ENCODE peak calls at places on chromosomes 1 and 21, in eight cellular contexts. I is brain microvascular endothelial cell, O is pancreas, H is GM23338, L is fibroblast of mammary gland, F is colonic mucosa, B is dorsolateral prefrontal cortex, Z is fibroblast of the aortic adventitia. T is an unnamed sample.

GRCh38 chr1:221620437-221621384 is 121.2 kb downstream of the DUSP10 start:
- DNase-seq in L (peak), Z (peak), O (no peak), I (no peak), H (no peak), B (no peak), F (no peak), T (peak)

GRCh38 chr1:2392071-2392442 is 416 bp downstream of the RER1 start:
- DNase-seq in F (peak), Z (no peak), H (no peak), B (no peak), I (no peak), L (no peak), O (peak), T (no peak)

GRCh38 chr1:202835548-202836072 is 24.9 kb downstream of the PCAT6 start:
- DNase-seq in B (no peak), Z (no peak), I (no peak), H (no peak), L (peak), F (no peak), O (no peak), T (no peak)

GRCh38 chr1:24199291-24199900 is 12.3 kb upstream of the IFNLR1 start:
- DNase-seq in H (peak), L (peak), Z (peak), F (peak), I (peak), O (peak), B (peak), T (peak)

GRCh38 chr1:21072721-21073120 is 104.0 kb downstream of the EIF4G3 start:
- DNase-seq in F (no peak), O (no peak), Z (peak), B (no peak), L (peak), I (peak), H (no peak), T (peak)

GRCh38 chr1:82464362-82464931 is 663.7 kb downstream of the ADGRL2 start:
- DNase-seq in O (peak), I (peak), H (peak), L (peak), Z (peak), B (no peak), F (peak), T (no peak)

GRCh38 chr21:29092102-29092959 is 18.9 kb upstream of the CCT8 start:
- DNase-seq in Z (peak), L (peak), O (no peak), I (peak), F (no peak), H (no peak), B (no peak), T (peak)

GRCh38 chr1:214648776-214649175 is 45.8 kb downstream of the CENPF start:
- DNase-seq in L (no peak), O (no peak), Z (no peak), H (no peak), F (no peak), B (no peak), I (no peak), T (no peak)

GRCh38 chr1:86779308-86780191 is 75.2 kb downstream of the SH3GLB1 start:
- DNase-seq in L (peak), F (peak), I (peak), Z (peak), H (no peak), O (no peak), B (no peak), T (no peak)

GRCh38 chr1:11178021-11179015 is 10.8 kb upstream of the ANGPTL7 start:
- DNase-seq in F (no peak), O (no peak), L (peak), Z (peak), H (peak), B (no peak), I (no peak), T (peak)

GRCh38 chr21:42939581-42940413 is 14.4 kb upstream of the ERVH48-1 start:
- DNase-seq in B (no peak), F (peak), O (peak), Z (peak), L (peak), H (no peak), I (peak), T (peak)

GRCh38 chr1:181142096-181143043 is 53.9 kb downstream of the IER5 start:
- DNase-seq in L (peak), H (peak), Z (peak), B (peak), O (peak), I (peak), F (peak), T (peak)

GRCh38 chr1:150621497-150622113 is 7.8 kb downstream of the ENSA start:
- DNase-seq in F (peak), L (peak), B (no peak), Z (peak), O (no peak), I (peak), H (peak), T (peak)

GRCh38 chr1:79497193-79497773 is 490.8 kb upstream of the ADGRL4 start:
- DNase-seq in O (no peak), B (no peak), F (no peak), I (peak), H (peak), L (peak), Z (peak), T (peak)

GRCh38 chr21:14275806-14276205 is 59.8 kb downstream of the RBM11 start:
- DNase-seq in Z (no peak), F (no peak), I (no peak), B (no peak), H (no peak), O (no peak), L (no peak), T (no peak)

GRCh38 chr1:22557341-22557950 is 5.8 kb upstream of the EPHA8 start:
- DNase-seq in I (no peak), L (peak), O (no peak), B (no peak), Z (no peak), F (no peak), H (no peak), T (peak)

GRCh38 chr21:16597768-16598167 is 868.0 kb downstream of the USP25 start:
- DNase-seq in H (no peak), O (no peak), L (no peak), I (no peak), F (no peak), Z (no peak), B (no peak), T (no peak)

GRCh38 chr1:22751124-22751531 is 40.5 kb downstream of the EPHB2 start:
- DNase-seq in H (peak), Z (no peak), O (peak), L (no peak), F (peak), I (no peak), B (no peak), T (no peak)

GRCh38 chr1:236334893-236335545 is 53.3 kb upstream of the ERO1B start:
- DNase-seq in O (no peak), B (no peak), Z (no peak), L (peak), H (no peak), I (no peak), F (no peak), T (no peak)
- H3K4me3 ChIP-seq in O (no peak), B (no peak), Z (no peak), L (no peak), H (no peak), I (no peak), F (no peak), T (no peak)

GRCh38 chr1:119679223-119679622 is 31.2 kb upstream of the ZNF697 start:
- DNase-seq in B (no peak), I (no peak), H (peak), L (no peak), Z (no peak), O (no peak), F (no peak), T (no peak)

GRCh38 chr1:119674110-119674509 is 26.0 kb upstream of the ZNF697 start:
- DNase-seq in F (no peak), O (no peak), L (peak), B (no peak), Z (peak), I (peak), H (peak), T (peak)

GRCh38 chr1:119675349-119676343 is 27.6 kb upstream of the ZNF697 start:
- DNase-seq in H (peak), F (peak), L (peak), I (peak), Z (peak), O (peak), B (peak), T (peak)

GRCh38 chr1:119674835-119675289 is 26.8 kb upstream of the ZNF697 start:
- DNase-seq in Z (peak), B (peak), F (peak), L (peak), O (peak), I (peak), H (peak), T (peak)

DNA sequence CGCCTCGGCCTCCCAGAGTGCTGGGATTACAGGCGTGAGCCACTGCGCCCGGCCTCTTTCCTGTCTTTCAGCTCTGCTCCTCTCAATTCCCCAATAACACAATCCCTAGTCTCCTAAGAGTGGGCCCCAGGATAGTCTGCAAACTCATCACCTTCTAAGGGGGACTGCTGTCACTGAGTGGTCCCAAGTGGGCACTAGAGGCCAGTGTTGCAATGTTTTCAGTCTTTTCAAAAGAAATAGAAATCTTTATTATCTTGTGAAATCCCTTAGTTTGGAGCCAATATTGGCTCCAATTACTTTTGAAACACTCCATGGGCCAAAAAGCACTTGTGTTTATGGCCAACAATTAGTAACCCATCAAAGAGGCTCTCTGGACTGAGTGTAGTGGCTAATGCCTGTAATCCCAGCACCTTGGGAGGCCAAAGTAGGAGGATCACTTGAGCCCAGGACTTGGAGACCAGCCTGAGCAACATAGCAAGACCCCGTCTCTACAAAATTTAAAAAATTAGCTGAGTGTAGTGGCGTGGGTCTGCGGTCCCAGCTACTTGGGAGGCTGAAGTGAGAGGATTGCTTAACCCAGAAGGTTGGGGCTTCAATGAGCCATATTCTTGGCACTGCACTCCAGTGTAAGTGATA is 28.6 kb upstream of the ZNF697 start:
- DNase-seq in B (no peak), O (no peak), F (no peak), H (peak), L (peak), Z (peak), I (no peak), T (no peak)
- TF ChIP-seq CTCF in B (no peak), O (no peak), F (no peak), H (peak), L (peak), Z (peak), I (no peak), T (peak)

GRCh38 chr1:204288061-204288588 is 71.6 kb downstream of the PLEKHA6 start:
- DNase-seq in Z (no peak), F (peak), O (peak), L (peak), H (peak), I (no peak), B (no peak), T (no peak)
- H3K4me3 ChIP-seq in Z (no peak), F (no peak), O (peak), L (no peak), H (peak), I (no peak), B (no peak), T (no peak)

GRCh38 chr1:41162441-41162840 is 79.7 kb downstream of the SCMH1 start:
- DNase-seq in O (no peak), I (no peak), L (no peak), H (no peak), B (no peak), F (no peak), Z (no peak), T (no peak)
- TF ChIP-seq CTCF in O (no peak), I (no peak), L (no peak), H (no peak), B (no peak), F (no peak), Z (no peak), T (no peak)

DNA sequence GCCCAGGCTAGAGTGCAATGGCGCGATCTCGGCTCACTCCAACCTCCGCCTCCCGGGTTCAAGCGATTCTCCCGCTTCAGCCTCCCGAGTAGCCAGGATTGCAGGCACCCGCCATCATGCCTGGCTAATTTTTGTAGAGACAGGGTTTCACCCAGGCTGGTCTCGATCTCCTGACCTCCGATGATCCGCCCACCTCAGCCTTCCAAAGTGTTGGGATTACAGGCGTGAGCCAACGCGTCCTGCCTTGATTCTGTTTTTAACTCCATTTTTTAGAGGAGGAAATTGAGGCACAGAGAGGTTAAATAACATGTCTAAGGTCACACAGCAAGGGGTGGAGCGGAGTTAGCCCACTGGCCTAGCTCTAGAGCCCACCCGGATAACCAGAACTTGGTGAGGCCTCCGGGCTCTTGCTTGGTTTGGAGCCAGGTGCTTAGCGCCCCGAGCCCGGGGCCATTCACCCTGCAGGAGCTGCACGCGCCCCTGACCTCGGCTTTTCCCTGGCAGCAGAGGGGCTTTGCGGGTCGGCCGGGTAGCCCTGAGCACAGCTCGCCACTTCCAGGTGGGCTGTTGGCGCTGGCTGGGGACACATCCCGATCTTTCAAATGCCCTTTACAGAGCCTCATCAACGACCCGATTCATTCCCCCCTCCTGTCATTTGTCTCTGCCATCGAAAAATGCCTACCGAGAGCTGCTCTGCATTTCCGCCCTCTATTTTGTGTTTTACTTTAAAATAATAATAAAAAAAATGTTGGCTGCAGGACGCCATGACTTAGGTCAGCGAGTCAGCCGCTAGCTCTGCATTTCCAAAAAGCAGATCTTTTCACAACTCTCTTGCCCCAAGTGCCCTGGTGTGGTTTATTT is 11.2 kb downstream of the SIM2 start:
- DNase-seq in O (no peak), I (no peak), L (no peak), H (peak), F (no peak), Z (no peak), B (no peak), T (no peak)
- H3K4me3 ChIP-seq in O (no peak), I (no peak), L (no peak), H (peak), F (no peak), Z (no peak), B (no peak), T (no peak)

T was measured in AG10803.